ENCODE peak calls at places on chromosomes 2 and 18, in four cellular contexts. W is spleen, Y is GM12892, D is SK-N-SH. P is an unnamed sample.

GRCh38 chr18:79507076-79507545 is 111.4 kb downstream of the NFATC1 start:
- DNase-seq in W (peak), Y (no peak), D (peak), P (peak)

GRCh38 chr2:179428659-179429058 is 164.0 kb upstream of the SESTD1 start:
- DNase-seq in W (no peak), Y (no peak), D (no peak), P (no peak)

GRCh38 chr2:7379799-7380198 is 462.6 kb downstream of the RNF144A start:
- DNase-seq in W (no peak), Y (no peak), D (no peak), P (no peak)

GRCh38 chr18:55998071-55998522 is 410.1 kb upstream of the TCF4 start:
- DNase-seq in W (no peak), Y (no peak), D (peak), P (no peak)

GRCh38 chr2:105789745-105790466 is 45.2 kb downstream of the NCK2 start:
- DNase-seq in W (no peak), Y (peak), D (no peak), P (no peak)

GRCh38 chr18:21449367-21450250 is 150.9 kb downstream of the ESCO1 start:
- DNase-seq in W (no peak), Y (no peak), D (no peak), P (no peak)

GRCh38 chr2:64128943-64129391 is 15.3 kb downstream of the PELI1 start:
- DNase-seq in W (no peak), Y (no peak), D (no peak), P (no peak)

GRCh38 chr2:59804662-59805258 is 748.7 kb downstream of the BCL11A start:
- DNase-seq in W (no peak), Y (no peak), D (no peak), P (no peak)

GRCh38 chr2:4937550-4937949 is 754.6 kb upstream of the SOX11 start:
- DNase-seq in W (no peak), Y (no peak), D (peak), P (no peak)

GRCh38 chr18:54801374-54801773 is 26.9 kb upstream of the RAB27B start:
- DNase-seq in W (no peak), Y (no peak), D (no peak), P (no peak)

GRCh38 chr2:188853307-188853706 is 120.9 kb upstream of the COL3A1 start:
- DNase-seq in W (no peak), Y (no peak), D (peak), P (no peak)

DNA sequence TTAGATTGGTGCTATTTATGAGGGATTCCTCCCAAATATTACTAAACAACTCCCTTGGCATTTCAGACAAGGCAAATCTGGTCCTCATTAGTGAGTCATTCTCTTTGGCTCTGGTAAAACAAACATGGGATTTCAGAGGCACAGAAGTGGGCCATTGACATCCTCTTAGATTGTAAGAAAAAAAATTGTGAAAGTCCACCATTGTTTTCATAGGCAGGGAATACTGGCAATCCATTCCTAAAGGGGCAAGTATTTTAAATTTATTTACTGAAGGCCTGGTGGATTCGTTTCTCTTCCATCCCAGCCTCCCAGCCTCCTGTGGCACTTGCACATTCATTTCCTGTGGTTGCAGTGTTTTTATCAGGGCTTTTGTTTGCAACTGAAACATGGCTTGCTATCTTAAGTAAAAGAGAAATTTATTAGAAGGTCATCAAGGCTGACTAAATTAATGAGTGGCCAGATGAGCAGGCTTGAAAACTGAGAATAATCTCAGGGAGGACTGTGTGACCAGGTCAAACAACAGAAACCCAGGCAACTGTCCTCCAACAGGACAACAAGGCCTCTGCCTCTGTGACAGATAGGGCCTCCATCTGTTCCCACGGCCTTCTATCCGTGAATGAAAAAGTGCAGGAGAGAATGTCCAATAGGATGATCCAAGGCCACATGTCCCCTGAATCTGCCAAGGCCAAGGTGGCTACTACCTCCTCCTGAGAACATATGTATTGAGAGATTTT is 23.1 kb upstream of the TNFAIP6 start:
- DNase-seq in W (no peak), Y (no peak), D (peak), P (no peak)
- TF ChIP-seq POLR2AphosphoS5 in W (no peak), Y (no peak), D (peak), P (no peak)

GRCh38 chr2:98806266-98806697 is 75.3 kb upstream of the MGAT4A start:
- DNase-seq in W (no peak), Y (no peak), D (peak), P (no peak)
- TF ChIP-seq POLR2AphosphoS5 in W (no peak), Y (no peak), D (no peak), P (no peak)

GRCh38 chr2:71277536-71278103 is 50.7 kb upstream of the PAIP2B start:
- DNase-seq in W (peak), Y (peak), D (peak), P (peak)
- TF ChIP-seq POLR2AphosphoS5 in W (no peak), Y (no peak), D (no peak), P (no peak)

DNA sequence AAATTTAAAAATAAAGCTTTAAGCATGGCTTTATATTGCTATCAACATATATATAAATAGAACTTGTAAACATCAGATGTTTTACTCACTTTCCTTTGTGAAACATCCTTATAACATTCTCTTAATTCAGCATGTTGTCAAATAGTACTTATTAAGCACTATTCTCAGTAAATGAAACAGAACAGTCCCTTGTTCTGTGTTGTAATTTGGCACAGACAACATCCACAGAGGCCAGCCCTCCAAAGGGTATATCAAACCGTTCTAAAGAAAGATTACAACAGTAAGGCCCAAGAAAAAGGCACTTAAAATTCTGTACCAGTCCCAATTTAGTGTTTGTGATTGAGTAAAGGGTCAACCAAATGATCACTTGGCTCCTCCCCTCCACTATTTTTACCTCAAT is 46.0 kb downstream of the GAREM1 start:
- DNase-seq in W (no peak), Y (no peak), D (no peak), P (no peak)
- TF ChIP-seq POLR2AphosphoS5 in W (no peak), Y (no peak), D (no peak), P (no peak)

DNA sequence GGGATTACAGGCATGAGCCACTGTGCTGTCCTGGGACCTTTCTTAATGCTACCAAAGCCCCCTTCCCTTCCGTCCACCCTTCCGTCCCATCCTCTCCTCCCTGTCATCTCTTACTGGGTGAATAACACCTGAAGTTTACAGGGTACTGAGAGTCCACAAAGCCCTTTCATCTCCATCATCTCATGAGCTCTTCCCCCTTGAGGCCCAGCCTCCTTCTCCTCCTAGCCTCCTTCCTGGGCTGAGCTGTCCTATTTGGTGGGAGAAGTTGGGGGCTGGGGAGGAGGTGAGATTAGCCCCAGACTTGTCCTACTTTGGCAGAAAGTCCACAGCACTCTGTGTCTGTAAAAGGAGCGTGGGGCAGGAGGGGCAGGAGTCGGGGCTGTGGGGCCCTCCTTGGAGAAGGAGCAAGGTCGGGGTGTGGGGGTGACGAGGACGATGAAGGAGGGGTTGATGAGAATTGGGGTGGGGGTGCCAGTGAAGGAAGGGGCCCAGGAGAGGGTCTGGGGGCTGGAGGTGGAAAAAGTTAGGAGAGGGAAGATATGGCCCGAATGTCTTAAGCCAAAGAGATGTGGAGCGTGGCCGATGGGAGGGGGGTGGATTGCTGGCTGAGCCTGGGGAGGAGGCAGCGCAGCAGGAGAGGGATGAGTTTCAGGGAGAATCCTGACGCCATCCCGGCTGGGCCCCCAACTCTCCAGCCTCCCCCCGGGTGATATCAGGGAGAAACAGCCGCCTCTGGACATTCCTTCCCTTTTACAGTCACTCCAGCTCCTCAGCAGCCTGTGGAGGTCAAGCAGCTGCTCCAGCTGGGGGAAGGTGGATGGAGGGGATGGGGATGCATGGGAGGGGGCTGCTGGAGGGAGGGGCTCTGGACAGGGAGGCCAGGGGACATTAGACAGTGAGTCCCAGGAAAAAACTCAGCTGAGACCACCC is 9.8 kb upstream of the DES start:
- DNase-seq in W (no peak), Y (no peak), D (no peak), P (no peak)
- TF ChIP-seq POLR2AphosphoS5 in W (no peak), Y (no peak), D (no peak), P (no peak)

P was measured in HL-60.